ENCODE peak calls at places on chromosomes 11 and 22, in ten cellular contexts. J, R, Y, H, E, N, C, K, G and T are unnamed samples.

GRCh38 chr11:62402226-62402625 is 16.6 kb upstream of the SCGB1A1 start:
- DNase-seq in R (peak; percentile 63), E (peak; percentile 57), G (peak; percentile 31), Y (no peak), J (no peak), H (no peak), C (peak; percentile 67), K (no peak), N (no peak), T (no peak)

GRCh38 chr11:123560001-123560400 is 94.4 kb downstream of the SCN3B start:
- DNase-seq in G (no peak), H (no peak), C (peak; percentile 35), K (peak; percentile 75), R (peak; percentile 60), E (peak; percentile 44), N (peak; percentile 84), J (peak; percentile 28), Y (no peak), T (no peak)

GRCh38 chr11:130911306-130911705 is 5.0 kb downstream of the SNX19 start:
- DNase-seq in N (no peak), R (no peak), E (no peak), Y (no peak), H (no peak), J (no peak), K (no peak), C (no peak), G (no peak), T (no peak)

GRCh38 chr22:38327805-38328204 is 10.6 kb upstream of the CSNK1E start:
- DNase-seq in N (no peak), J (peak; percentile 11), K (no peak), R (no peak), Y (no peak), E (no peak), H (no peak), C (no peak), G (no peak), T (peak; percentile 55)

GRCh38 chr11:130817608-130817944 is 98.7 kb downstream of the SNX19 start:
- DNase-seq in J (no peak), H (no peak), G (no peak), N (no peak), R (no peak), K (peak; percentile 86), Y (no peak), E (no peak), C (no peak), T (no peak)

GRCh38 chr11:134938212-134938611 is 526.2 kb upstream of the B3GAT1 start:
- DNase-seq in J (no peak), C (no peak), H (no peak), E (no peak), N (no peak), K (no peak), Y (no peak), R (no peak), G (no peak), T (no peak)

GRCh38 chr11:121451982-121452608 is at the start of gene SORL1:
- DNase-seq in Y (peak; percentile 84), K (no peak), C (peak; percentile 80), J (peak; percentile 39), N (peak; percentile 70), G (peak; percentile 61), H (no peak), R (peak; percentile 72), E (peak; percentile 79), T (peak; percentile 61)

GRCh38 chr11:111561801-111562325 is 21.3 kb downstream of the LAYN start:
- DNase-seq in K (peak; percentile 56), E (no peak), Y (no peak), G (no peak), R (no peak), C (no peak), H (no peak), J (no peak), N (no peak), T (peak; percentile 94)

GRCh38 chr11:78188809-78189724 is at the start of gene USP35:
- DNase-seq in C (no peak), R (no peak), N (no peak), H (no peak), Y (no peak), G (no peak), J (no peak), E (no peak), K (no peak), T (no peak)

GRCh38 chr11:12199231-12199948 is 89.0 kb downstream of the MICAL2 start:
- DNase-seq in J (no peak), K (no peak), R (no peak), G (no peak), Y (no peak), E (no peak), H (no peak), C (no peak), N (no peak), T (no peak)

GRCh38 chr11:78870655-78871054 is 296.0 kb upstream of the NARS2 start:
- DNase-seq in H (no peak), Y (no peak), G (no peak), K (no peak), N (no peak), R (no peak), C (no peak), J (no peak), E (no peak), T (no peak)

GRCh38 chr11:48001438-48002021 is 21.2 kb downstream of the PTPRJ start:
- DNase-seq in E (peak; percentile 57), N (no peak), C (peak; percentile 75), R (no peak), G (peak; percentile 68), J (no peak), H (no peak), K (peak; percentile 75), Y (no peak), T (no peak)

GRCh38 chr11:15942126-15942525 is 414.2 kb downstream of the SOX6 start:
- DNase-seq in J (no peak), R (no peak), K (no peak), E (no peak), Y (no peak), H (peak; percentile 66), C (no peak), G (no peak), N (no peak), T (no peak)

GRCh38 chr22:28407645-28408044 is 272.0 kb downstream of the TTC28 start:
- DNase-seq in Y (no peak), N (no peak), R (no peak), J (no peak), H (no peak), K (no peak), G (no peak), C (no peak), E (no peak), T (no peak)

GRCh38 chr22:46797355-46797754 is 34.9 kb downstream of the TBC1D22A start:
- DNase-seq in N (no peak), H (peak; percentile 77), J (no peak), K (peak; percentile 39), C (no peak), G (no peak), R (no peak), Y (no peak), E (no peak), T (no peak)

GRCh38 chr11:3056296-3057068 is 741 bp downstream of the CARS1 start:
- DNase-seq in R (no peak), Y (no peak), E (no peak), H (no peak), J (no peak), K (no peak), G (no peak), N (peak; percentile 29), C (peak; percentile 48), T (no peak)

GRCh38 chr11:9069256-9069655 is 22.1 kb downstream of the SCUBE2 start:
- DNase-seq in G (no peak), Y (no peak), H (peak; percentile 71), R (no peak), N (no peak), C (no peak), E (no peak), J (no peak), K (no peak), T (no peak)

GRCh38 chr22:22590136-22590891 is 31.2 kb upstream of the PRAME start:
- DNase-seq in E (no peak), R (no peak), N (no peak), Y (no peak), K (no peak), C (no peak), J (no peak), H (peak; percentile 59), G (no peak), T (no peak)

GRCh38 chr22:20550851-20551744 is 43.7 kb downstream of the MED15 start:
- DNase-seq in E (peak; percentile 38), K (peak; percentile 73), N (no peak), Y (no peak), C (peak; percentile 69), H (no peak), J (no peak), R (no peak), G (peak; percentile 33), T (no peak)

GRCh38 chr11:95688501-95689222 is 100.9 kb downstream of the FAM76B start:
- DNase-seq in Y (no peak), C (no peak), R (no peak), J (no peak), H (no peak), K (no peak), G (no peak), E (no peak), N (no peak), T (no peak)

GRCh38 chr11:46903846-46904245 is 14.5 kb downstream of the LRP4 start:
- DNase-seq in R (peak; percentile 76), J (no peak), Y (no peak), N (no peak), K (no peak), G (no peak), H (peak; percentile 93), E (no peak), C (no peak), T (no peak)

GRCh38 chr22:20725987-20726558 is 47.8 kb upstream of the SERPIND1 start:
- DNase-seq in N (no peak), Y (no peak), G (no peak), C (no peak), R (no peak), H (no peak), J (no peak), K (no peak), E (no peak), T (no peak)

GRCh38 chr11:83008581-83008923 is 63.1 kb downstream of the RAB30 start:
- DNase-seq in N (no peak), K (peak; percentile 70), E (no peak), G (no peak), Y (no peak), C (no peak), H (no peak), J (no peak), R (no peak), T (no peak)

GRCh38 chr11:96748639-96749370 is 359.0 kb downstream of the JRKL start:
- DNase-seq in Y (no peak), N (no peak), K (no peak), E (no peak), R (no peak), H (no peak), J (no peak), C (no peak), G (no peak), T (no peak)

GRCh38 chr22:21673534-21674321 is 7.9 kb downstream of the PPIL2 start:
- DNase-seq in C (no peak), R (no peak), J (no peak), E (no peak), H (no peak), Y (no peak), G (no peak), N (no peak), K (no peak), T (no peak)

GRCh38 chr22:17779286-17780115 is 5.2 kb upstream of the BID start:
- DNase-seq in G (no peak), J (no peak), E (no peak), C (no peak), H (no peak), K (no peak), Y (no peak), R (no peak), N (no peak), T (no peak)

GRCh38 chr11:58024601-58025091 is 965 bp downstream of the OR9Q1 start:
- DNase-seq in N (no peak), G (no peak), K (no peak), Y (no peak), J (no peak), H (no peak), E (peak; percentile 40), R (peak; percentile 82), C (no peak), T (no peak)

GRCh38 chr22:30224161-30224857 is 22.2 kb downstream of the LIF start:
- DNase-seq in K (no peak), H (no peak), C (no peak), E (no peak), N (no peak), J (no peak), Y (no peak), R (no peak), G (no peak), T (peak; percentile 94)